ENCODE peak calls at places on chromosomes 13 and 19, in five cellular contexts. B, D, U, X and O are unnamed samples.

GRCh38 chr19:17468302-17469091 is 1.8 kb upstream of the SLC27A1 start:
- DNase-seq in B (no peak), D (no peak), U (no peak), X (no peak), O (no peak)

GRCh38 chr19:58557253-58558065 is 952 bp downstream of the UBE2M start:
- DNase-seq in B (no peak), D (no peak), U (no peak), X (no peak), O (no peak)

GRCh38 chr19:39411006-39411831 is 1.2 kb upstream of the PLEKHG2 start:
- DNase-seq in B (peak), D (peak), U (no peak), X (no peak), O (no peak)

GRCh38 chr13:106373989-106374572 is 161.4 kb downstream of the EFNB2 start:
- DNase-seq in B (peak), D (peak), U (no peak), X (peak), O (no peak)

GRCh38 chr13:84446972-84447700 is 564.9 kb upstream of the SLITRK1 start:
- DNase-seq in B (peak), D (peak), U (no peak), X (peak), O (peak)

GRCh38 chr13:57629821-57630235 is 1.7 kb upstream of the PCDH17 start:
- DNase-seq in B (peak), D (peak), U (no peak), X (no peak), O (no peak)

GRCh38 chr13:29892149-29892548 is 41.7 kb upstream of the UBL3 start:
- DNase-seq in B (no peak), D (no peak), U (no peak), X (no peak), O (no peak)

GRCh38 chr13:54185785-54186184 is 1157.2 kb downstream of the OLFM4 start:
- DNase-seq in B (no peak), D (no peak), U (no peak), X (no peak), O (no peak)

GRCh38 chr19:30056580-30056979 is 114.5 kb downstream of the URI1 start:
- DNase-seq in B (no peak), D (no peak), U (no peak), X (no peak), O (no peak)

GRCh38 chr19:7590256-7590655 is 5.4 kb upstream of the CAMSAP3 start:
- DNase-seq in B (no peak), D (no peak), U (no peak), X (no peak), O (no peak)

GRCh38 chr19:1411255-1412191 is 4.1 kb downstream of the DAZAP1 start:
- DNase-seq in B (peak), D (peak), U (no peak), X (no peak), O (no peak)

GRCh38 chr19:39157275-39157996 is 31.9 kb downstream of the PAK4 start:
- DNase-seq in B (peak), D (no peak), U (no peak), X (no peak), O (no peak)

GRCh38 chr13:79548886-79549285 is 67.9 kb downstream of the NDFIP2 start:
- DNase-seq in B (peak), D (peak), U (no peak), X (no peak), O (no peak)

GRCh38 chr13:20943519-20944012 is 41.0 kb upstream of the XPO4 start:
- DNase-seq in B (peak), D (peak), U (peak), X (peak), O (peak)

GRCh38 chr19:6979341-6979740 is 41.9 kb downstream of the MBD3L2B start:
- DNase-seq in B (no peak), D (no peak), U (no peak), X (no peak), O (no peak)

GRCh38 chr19:58304748-58305064 is 471 bp upstream of the ERVK3-1 start:
- DNase-seq in B (no peak), D (no peak), U (no peak), X (no peak), O (no peak)

GRCh38 chr19:18605546-18606280 is 886 bp downstream of the CRLF1 start:
- DNase-seq in B (no peak), D (no peak), U (no peak), X (no peak), O (no peak)
- TF ChIP-seq CTCF in B (no peak), D (no peak), U (no peak), X (no peak), O (no peak)

GRCh38 chr13:102309110-102309509 is 92.7 kb downstream of the FGF14 start:
- DNase-seq in B (no peak), D (no peak), U (no peak), X (no peak), O (no peak)
- H3K4me3 ChIP-seq in B (no peak), D (no peak), U (no peak), X (no peak), O (no peak)

GRCh38 chr19:42594617-42595489 is at the start of gene CEACAM8:
- DNase-seq in B (no peak), D (no peak), U (no peak), X (no peak), O (no peak)
- TF ChIP-seq CTCF in B (no peak), D (no peak), U (no peak), X (no peak), O (no peak)

DNA sequence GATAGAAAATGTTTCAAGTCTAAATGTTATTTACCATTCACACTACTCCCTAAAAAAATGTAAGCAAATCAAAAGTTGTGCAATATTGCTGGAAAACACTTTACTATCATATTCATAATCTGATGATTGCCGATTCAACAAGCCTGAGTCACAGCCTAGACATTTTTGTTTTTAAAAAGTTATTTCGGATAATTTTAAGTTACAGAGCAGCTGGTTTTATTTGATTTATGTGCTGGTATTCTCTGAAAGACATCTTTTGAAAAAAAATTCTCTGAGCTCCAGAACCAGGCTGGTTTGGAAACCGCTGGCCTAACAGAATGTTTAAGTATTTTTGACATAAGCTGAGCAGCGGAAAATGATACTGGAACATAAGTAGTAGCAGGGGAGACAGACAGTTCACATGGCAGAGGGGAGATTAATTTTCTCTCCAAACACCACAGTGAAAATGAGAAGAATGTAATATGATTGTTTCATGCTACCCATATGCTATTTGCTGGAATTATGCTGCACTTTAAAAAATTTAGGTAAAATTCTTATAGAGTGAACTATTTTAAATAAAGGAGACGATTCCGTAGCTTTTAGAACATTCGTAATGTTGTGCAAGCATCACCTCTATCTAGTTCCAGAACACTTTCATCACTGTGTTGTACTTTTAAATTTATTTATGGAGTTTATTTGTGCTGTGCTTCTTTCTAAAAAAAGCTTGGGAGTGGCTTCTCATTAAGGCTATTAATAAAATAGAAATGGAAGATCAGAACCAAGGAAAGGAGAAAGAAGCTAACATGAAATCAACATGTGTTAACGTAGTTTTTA is 36.0 kb downstream of the TBC1D4 start:
- DNase-seq in B (peak), D (no peak), U (no peak), X (no peak), O (no peak)
- H3K4me3 ChIP-seq in B (peak), D (no peak), U (no peak), X (no peak), O (no peak)

DNA sequence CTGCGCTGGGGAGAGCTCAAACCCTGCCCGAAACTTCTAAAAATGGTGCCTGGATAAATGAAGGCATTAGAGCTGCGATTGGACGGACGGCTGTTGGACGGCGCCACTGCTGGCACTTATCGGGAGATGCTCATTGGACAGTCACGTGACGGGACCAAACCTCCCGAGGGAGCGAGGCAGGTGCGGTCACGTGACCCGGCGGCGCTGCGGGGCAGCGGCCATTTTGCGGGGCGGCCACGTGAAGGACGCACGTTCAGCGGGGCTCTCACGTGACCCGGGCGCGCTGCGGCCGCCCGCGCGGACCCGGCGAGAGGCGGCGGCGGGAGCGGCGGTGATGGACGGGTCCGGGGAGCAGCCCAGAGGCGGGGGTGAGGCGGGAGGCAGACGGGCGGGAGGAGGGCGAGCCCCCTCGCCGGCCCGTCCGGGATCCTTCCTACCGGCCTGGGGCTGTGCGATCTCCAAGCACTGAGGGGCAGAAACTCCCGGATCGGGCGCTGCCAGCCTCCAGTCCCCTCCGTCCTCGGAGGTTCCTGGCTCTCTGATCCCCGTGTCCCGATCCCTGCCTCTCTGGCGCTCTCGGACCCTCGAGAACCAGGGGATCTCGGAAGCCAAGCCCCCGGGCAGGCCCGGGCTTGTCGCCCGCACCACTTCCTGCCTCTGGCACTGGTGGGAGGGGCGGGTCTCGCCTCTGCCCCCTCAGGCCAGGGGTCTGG is at the start of gene BAX:
- DNase-seq in B (peak), D (peak), U (peak), X (peak), O (no peak)
- TF ChIP-seq CTCF in B (no peak), D (no peak), U (peak), X (no peak), O (peak)

GRCh38 chr13:35760678-35761308 is 284.3 kb upstream of the MAB21L1 start:
- DNase-seq in B (no peak), D (no peak), U (no peak), X (no peak), O (no peak)
- H3K4me3 ChIP-seq in B (no peak), D (no peak), U (no peak), X (no peak), O (no peak)